ENCODE peak calls at places on chromosomes 4 and X, in six cellular contexts. One of them, this sample, is unnamed.

GRCh38 chrX:54357414-54358377 is at the start of gene WNK3:
- DNase-seq in NCI-H1092: peak
- DNase-seq in AG09319: no peak
- DNase-seq in activated CD4-positive, alpha-beta T cell treated with anti-CD3 and anti-CD28 coated beads, Interleukin-2, amount 50 U/mL, for 4 hours: peak
- DNase-seq in epithelial cell of esophagus: peak
- DNase-seq in activated CD8-positive, alpha-beta T cell treated with anti-CD3 and anti-CD28 coated beads, Interleukin-2, amount 10 ng/mL, durations not matched to agents 7 days and 5 days: peak
- DNase-seq in this sample: peak

GRCh38 chr4:68891679-68892078 is 59.9 kb downstream of the UGT2A3 start:
- DNase-seq in epithelial cell of esophagus: no peak
- DNase-seq in NCI-H1092: no peak
- DNase-seq in activated CD8-positive, alpha-beta T cell treated with anti-CD3 and anti-CD28 coated beads, Interleukin-2, amount 10 ng/mL, durations not matched to agents 7 days and 5 days: no peak
- DNase-seq in AG09319: no peak
- DNase-seq in activated CD4-positive, alpha-beta T cell treated with anti-CD3 and anti-CD28 coated beads, Interleukin-2, amount 50 U/mL, for 4 hours: no peak
- DNase-seq in this sample: no peak

GRCh38 chr4:168633071-168633470 is 136.2 kb downstream of the PALLD start:
- DNase-seq in activated CD8-positive, alpha-beta T cell treated with anti-CD3 and anti-CD28 coated beads, Interleukin-2, amount 10 ng/mL, durations not matched to agents 7 days and 5 days: no peak
- DNase-seq in epithelial cell of esophagus: no peak
- DNase-seq in AG09319: no peak
- DNase-seq in activated CD4-positive, alpha-beta T cell treated with anti-CD3 and anti-CD28 coated beads, Interleukin-2, amount 50 U/mL, for 4 hours: no peak
- DNase-seq in NCI-H1092: no peak
- DNase-seq in this sample: no peak

GRCh38 chr4:188297873-188298272 is 158.6 kb downstream of the TRIML1 start:
- DNase-seq in activated CD4-positive, alpha-beta T cell treated with anti-CD3 and anti-CD28 coated beads, Interleukin-2, amount 50 U/mL, for 4 hours: no peak
- DNase-seq in epithelial cell of esophagus: peak
- DNase-seq in activated CD8-positive, alpha-beta T cell treated with anti-CD3 and anti-CD28 coated beads, Interleukin-2, amount 10 ng/mL, durations not matched to agents 7 days and 5 days: no peak
- DNase-seq in NCI-H1092: no peak
- DNase-seq in AG09319: no peak
- DNase-seq in this sample: no peak

GRCh38 chr4:8191136-8191747 is 7.8 kb upstream of the SH3TC1 start:
- DNase-seq in epithelial cell of esophagus: peak
- DNase-seq in NCI-H1092: no peak
- DNase-seq in activated CD8-positive, alpha-beta T cell treated with anti-CD3 and anti-CD28 coated beads, Interleukin-2, amount 10 ng/mL, durations not matched to agents 7 days and 5 days: no peak
- DNase-seq in activated CD4-positive, alpha-beta T cell treated with anti-CD3 and anti-CD28 coated beads, Interleukin-2, amount 50 U/mL, for 4 hours: no peak
- DNase-seq in AG09319: no peak
- DNase-seq in this sample: peak

GRCh38 chrX:64536740-64537139 is 141.5 kb upstream of the MTMR8 start:
- DNase-seq in epithelial cell of esophagus: peak
- DNase-seq in activated CD4-positive, alpha-beta T cell treated with anti-CD3 and anti-CD28 coated beads, Interleukin-2, amount 50 U/mL, for 4 hours: no peak
- DNase-seq in AG09319: no peak
- DNase-seq in activated CD8-positive, alpha-beta T cell treated with anti-CD3 and anti-CD28 coated beads, Interleukin-2, amount 10 ng/mL, durations not matched to agents 7 days and 5 days: no peak
- DNase-seq in NCI-H1092: no peak
- DNase-seq in this sample: no peak

GRCh38 chr4:2321279-2322196 is 59.6 kb upstream of the MXD4 start:
- DNase-seq in activated CD4-positive, alpha-beta T cell treated with anti-CD3 and anti-CD28 coated beads, Interleukin-2, amount 50 U/mL, for 4 hours: no peak
- DNase-seq in activated CD8-positive, alpha-beta T cell treated with anti-CD3 and anti-CD28 coated beads, Interleukin-2, amount 10 ng/mL, durations not matched to agents 7 days and 5 days: no peak
- DNase-seq in epithelial cell of esophagus: no peak
- DNase-seq in AG09319: no peak
- DNase-seq in NCI-H1092: no peak
- DNase-seq in this sample: no peak

GRCh38 chr4:6472387-6473263 is at the start of gene PPP2R2C:
- DNase-seq in AG09319: no peak
- DNase-seq in NCI-H1092: peak
- DNase-seq in epithelial cell of esophagus: no peak
- DNase-seq in activated CD8-positive, alpha-beta T cell treated with anti-CD3 and anti-CD28 coated beads, Interleukin-2, amount 10 ng/mL, durations not matched to agents 7 days and 5 days: no peak
- DNase-seq in activated CD4-positive, alpha-beta T cell treated with anti-CD3 and anti-CD28 coated beads, Interleukin-2, amount 50 U/mL, for 4 hours: no peak
- DNase-seq in this sample: no peak

GRCh38 chr4:13547563-13548041 is 3.3 kb upstream of the NKX3-2 start:
- DNase-seq in AG09319: no peak
- DNase-seq in epithelial cell of esophagus: no peak
- DNase-seq in activated CD4-positive, alpha-beta T cell treated with anti-CD3 and anti-CD28 coated beads, Interleukin-2, amount 50 U/mL, for 4 hours: no peak
- DNase-seq in NCI-H1092: peak
- DNase-seq in activated CD8-positive, alpha-beta T cell treated with anti-CD3 and anti-CD28 coated beads, Interleukin-2, amount 10 ng/mL, durations not matched to agents 7 days and 5 days: peak
- DNase-seq in this sample: no peak

GRCh38 chrX:110146521-110146920 is 143.6 kb downstream of the TMEM164 start:
- DNase-seq in NCI-H1092: no peak
- DNase-seq in activated CD8-positive, alpha-beta T cell treated with anti-CD3 and anti-CD28 coated beads, Interleukin-2, amount 10 ng/mL, durations not matched to agents 7 days and 5 days: peak
- DNase-seq in activated CD4-positive, alpha-beta T cell treated with anti-CD3 and anti-CD28 coated beads, Interleukin-2, amount 50 U/mL, for 4 hours: peak
- DNase-seq in epithelial cell of esophagus: peak
- DNase-seq in AG09319: peak
- DNase-seq in this sample: no peak

GRCh38 chr4:88985088-88985779 is 71.8 kb downstream of the FAM13A start:
- DNase-seq in NCI-H1092: no peak
- DNase-seq in AG09319: peak
- DNase-seq in activated CD8-positive, alpha-beta T cell treated with anti-CD3 and anti-CD28 coated beads, Interleukin-2, amount 10 ng/mL, durations not matched to agents 7 days and 5 days: no peak
- DNase-seq in activated CD4-positive, alpha-beta T cell treated with anti-CD3 and anti-CD28 coated beads, Interleukin-2, amount 50 U/mL, for 4 hours: no peak
- DNase-seq in epithelial cell of esophagus: peak
- DNase-seq in this sample: peak

GRCh38 chrX:10634681-10635161 is 14.3 kb upstream of the MID1 start:
- DNase-seq in AG09319: no peak
- DNase-seq in activated CD8-positive, alpha-beta T cell treated with anti-CD3 and anti-CD28 coated beads, Interleukin-2, amount 10 ng/mL, durations not matched to agents 7 days and 5 days: no peak
- DNase-seq in NCI-H1092: no peak
- DNase-seq in epithelial cell of esophagus: peak
- DNase-seq in activated CD4-positive, alpha-beta T cell treated with anti-CD3 and anti-CD28 coated beads, Interleukin-2, amount 50 U/mL, for 4 hours: no peak
- DNase-seq in this sample: no peak

GRCh38 chr4:148444296-148445070 is 2.3 kb upstream of the NR3C2 start:
- DNase-seq in activated CD4-positive, alpha-beta T cell treated with anti-CD3 and anti-CD28 coated beads, Interleukin-2, amount 50 U/mL, for 4 hours: peak
- DNase-seq in activated CD8-positive, alpha-beta T cell treated with anti-CD3 and anti-CD28 coated beads, Interleukin-2, amount 10 ng/mL, durations not matched to agents 7 days and 5 days: peak
- DNase-seq in AG09319: no peak
- DNase-seq in epithelial cell of esophagus: no peak
- DNase-seq in NCI-H1092: no peak
- DNase-seq in this sample: no peak

GRCh38 chr4:21656832-21657231 is 291.7 kb downstream of the KCNIP4 start:
- DNase-seq in activated CD8-positive, alpha-beta T cell treated with anti-CD3 and anti-CD28 coated beads, Interleukin-2, amount 10 ng/mL, durations not matched to agents 7 days and 5 days: no peak
- DNase-seq in epithelial cell of esophagus: peak
- DNase-seq in activated CD4-positive, alpha-beta T cell treated with anti-CD3 and anti-CD28 coated beads, Interleukin-2, amount 50 U/mL, for 4 hours: no peak
- DNase-seq in AG09319: no peak
- DNase-seq in NCI-H1092: no peak
- DNase-seq in this sample: no peak

GRCh38 chr4:3863841-3864734 is 97.9 kb downstream of the ADRA2C start:
- DNase-seq in activated CD4-positive, alpha-beta T cell treated with anti-CD3 and anti-CD28 coated beads, Interleukin-2, amount 50 U/mL, for 4 hours: no peak
- DNase-seq in activated CD8-positive, alpha-beta T cell treated with anti-CD3 and anti-CD28 coated beads, Interleukin-2, amount 10 ng/mL, durations not matched to agents 7 days and 5 days: no peak
- DNase-seq in AG09319: no peak
- DNase-seq in NCI-H1092: no peak
- DNase-seq in epithelial cell of esophagus: no peak
- DNase-seq in this sample: no peak

GRCh38 chr4:151250706-151251105 is 26.3 kb upstream of the PRSS48 start:
- DNase-seq in activated CD8-positive, alpha-beta T cell treated with anti-CD3 and anti-CD28 coated beads, Interleukin-2, amount 10 ng/mL, durations not matched to agents 7 days and 5 days: no peak
- DNase-seq in epithelial cell of esophagus: no peak
- DNase-seq in AG09319: no peak
- DNase-seq in activated CD4-positive, alpha-beta T cell treated with anti-CD3 and anti-CD28 coated beads, Interleukin-2, amount 50 U/mL, for 4 hours: no peak
- DNase-seq in NCI-H1092: no peak
- DNase-seq in this sample: no peak

GRCh38 chrX:33434256-33435092 is 223.1 kb upstream of the DMD start:
- DNase-seq in NCI-H1092: peak
- DNase-seq in activated CD8-positive, alpha-beta T cell treated with anti-CD3 and anti-CD28 coated beads, Interleukin-2, amount 10 ng/mL, durations not matched to agents 7 days and 5 days: peak
- DNase-seq in epithelial cell of esophagus: peak
- DNase-seq in activated CD4-positive, alpha-beta T cell treated with anti-CD3 and anti-CD28 coated beads, Interleukin-2, amount 50 U/mL, for 4 hours: peak
- DNase-seq in AG09319: peak
- DNase-seq in this sample: peak

GRCh38 chr4:53598901-53599300 is 7.6 kb upstream of the LNX1 start:
- DNase-seq in NCI-H1092: no peak
- DNase-seq in activated CD8-positive, alpha-beta T cell treated with anti-CD3 and anti-CD28 coated beads, Interleukin-2, amount 10 ng/mL, durations not matched to agents 7 days and 5 days: no peak
- DNase-seq in AG09319: no peak
- DNase-seq in epithelial cell of esophagus: peak
- DNase-seq in activated CD4-positive, alpha-beta T cell treated with anti-CD3 and anti-CD28 coated beads, Interleukin-2, amount 50 U/mL, for 4 hours: no peak
- DNase-seq in this sample: no peak

GRCh38 chr4:32748498-32748897 is 2028.3 kb downstream of the PCDH7 start:
- DNase-seq in activated CD8-positive, alpha-beta T cell treated with anti-CD3 and anti-CD28 coated beads, Interleukin-2, amount 10 ng/mL, durations not matched to agents 7 days and 5 days: no peak
- DNase-seq in epithelial cell of esophagus: no peak
- DNase-seq in activated CD4-positive, alpha-beta T cell treated with anti-CD3 and anti-CD28 coated beads, Interleukin-2, amount 50 U/mL, for 4 hours: no peak
- DNase-seq in NCI-H1092: no peak
- DNase-seq in AG09319: no peak
- DNase-seq in this sample: no peak

GRCh38 chrX:147891886-147892285 is 19.8 kb upstream of the FMR1 start:
- DNase-seq in activated CD4-positive, alpha-beta T cell treated with anti-CD3 and anti-CD28 coated beads, Interleukin-2, amount 50 U/mL, for 4 hours: no peak
- DNase-seq in activated CD8-positive, alpha-beta T cell treated with anti-CD3 and anti-CD28 coated beads, Interleukin-2, amount 10 ng/mL, durations not matched to agents 7 days and 5 days: no peak
- DNase-seq in NCI-H1092: no peak
- DNase-seq in AG09319: no peak
- DNase-seq in epithelial cell of esophagus: peak
- DNase-seq in this sample: no peak

GRCh38 chr4:38894340-38894982 is 26.9 kb downstream of the FAM114A1 start:
- DNase-seq in NCI-H1092: no peak
- DNase-seq in activated CD4-positive, alpha-beta T cell treated with anti-CD3 and anti-CD28 coated beads, Interleukin-2, amount 50 U/mL, for 4 hours: no peak
- DNase-seq in epithelial cell of esophagus: no peak
- DNase-seq in AG09319: no peak
- DNase-seq in activated CD8-positive, alpha-beta T cell treated with anti-CD3 and anti-CD28 coated beads, Interleukin-2, amount 10 ng/mL, durations not matched to agents 7 days and 5 days: no peak
- DNase-seq in this sample: no peak